ENCODE peak calls at places on chromosome 19, in four cellular contexts. L, N, W and H are unnamed samples.

GRCh38 chr19:34904846-34905527 is 21.7 kb upstream of the ZNF30 start:
- DNase-seq in L (no peak), N (no peak), W (no peak), H (no peak)

GRCh38 chr19:17565611-17566010 is 10.2 kb downstream of the COLGALT1 start:
- DNase-seq in W (no peak), N (no peak), L (no peak), H (no peak)

GRCh38 chr19:16892438-16892837 is 3.6 kb downstream of the F2RL3 start:
- DNase-seq in N (no peak), L (no peak), W (no peak), H (no peak)

GRCh38 chr19:55437410-55437809 is 5.7 kb downstream of the SHISA7 start:
- DNase-seq in N (no peak), W (no peak), L (peak), H (peak)

GRCh38 chr19:4503224-4504170 is 14.8 kb downstream of the PLIN4 start:
- DNase-seq in N (no peak), W (no peak), L (no peak), H (no peak)

GRCh38 chr19:5673752-5674151 is 6.6 kb downstream of the MICOS13 start:
- DNase-seq in N (no peak), L (no peak), W (no peak), H (no peak)

GRCh38 chr19:17716309-17716929 is 2.9 kb upstream of the MAP1S start:
- DNase-seq in W (no peak), L (no peak), N (no peak), H (no peak)

GRCh38 chr19:55075366-55075998 is at the start of gene EPS8L1:
- DNase-seq in L (peak), N (no peak), W (no peak), H (peak)

GRCh38 chr19:5624154-5624663 is 1.3 kb downstream of the SAFB start:
- DNase-seq in N (no peak), W (no peak), L (peak), H (peak)

GRCh38 chr19:13256918-13257317 is 106.7 kb downstream of the IER2 start:
- DNase-seq in L (no peak), N (no peak), W (no peak), H (no peak)

GRCh38 chr19:18332917-18333530 is 7.4 kb upstream of the PGPEP1 start:
- DNase-seq in N (no peak), W (no peak), L (no peak), H (no peak)

GRCh38 chr19:54905411-54905810 is 537 bp upstream of the NCR1 start:
- DNase-seq in W (no peak), N (no peak), L (no peak), H (no peak)

GRCh38 chr19:49687566-49688316 is 1.7 kb upstream of the ADM5 start:
- DNase-seq in W (no peak), N (no peak), L (no peak), H (no peak)

GRCh38 chr19:15463865-15464371 is 426 bp downstream of the RASAL3 start:
- DNase-seq in N (no peak), L (no peak), W (no peak), H (no peak)

GRCh38 chr19:44803442-44804428 is 5.2 kb upstream of the BCAM start:
- DNase-seq in N (no peak), W (no peak), L (no peak), H (no peak)

GRCh38 chr19:49798574-49798973 is 14.5 kb downstream of the FUZ start:
- DNase-seq in W (peak), L (no peak), N (no peak), H (no peak)

GRCh38 chr19:29233591-29233990 is 20.6 kb upstream of the UQCRFS1 start:
- DNase-seq in N (no peak), L (no peak), W (no peak), H (no peak)

GRCh38 chr19:42422576-42423461 is 4.4 kb downstream of the LIPE start:
- DNase-seq in N (no peak), L (no peak), W (peak), H (peak)

GRCh38 chr19:29841559-29842367 is 30.0 kb downstream of the CCNE1 start:
- DNase-seq in N (no peak), L (no peak), W (no peak), H (no peak)

GRCh38 chr19:13764101-13764807 is at the start of gene MRI1:
- DNase-seq in W (peak), N (peak), L (peak), H (no peak)

GRCh38 chr19:24069907-24070657 is 16.9 kb upstream of the ZNF254 start:
- DNase-seq in N (no peak), L (no peak), W (no peak), H (no peak)

GRCh38 chr19:43532571-43532961 is 422 bp upstream of the ZNF575 start:
- DNase-seq in N (no peak), L (no peak), W (peak), H (peak)

GRCh38 chr19:28502879-28503734 is 709.8 kb downstream of the UQCRFS1 start:
- DNase-seq in W (no peak), L (no peak), N (no peak), H (no peak)

GRCh38 chr19:33557720-33558119 is 36.1 kb upstream of the PEPD start:
- DNase-seq in W (no peak), N (no peak), L (no peak), H (no peak)

GRCh38 chr19:4744451-4745170 is 21.0 kb upstream of the DPP9 start:
- DNase-seq in N (no peak), W (no peak), L (no peak), H (no peak)

GRCh38 chr19:38134538-38135149 is 89.4 kb downstream of the DPF1 start:
- DNase-seq in N (no peak), L (no peak), W (no peak), H (no peak)
- TF ChIP-seq CTCF in N (no peak), L (no peak), W (peak), H (peak)

DNA sequence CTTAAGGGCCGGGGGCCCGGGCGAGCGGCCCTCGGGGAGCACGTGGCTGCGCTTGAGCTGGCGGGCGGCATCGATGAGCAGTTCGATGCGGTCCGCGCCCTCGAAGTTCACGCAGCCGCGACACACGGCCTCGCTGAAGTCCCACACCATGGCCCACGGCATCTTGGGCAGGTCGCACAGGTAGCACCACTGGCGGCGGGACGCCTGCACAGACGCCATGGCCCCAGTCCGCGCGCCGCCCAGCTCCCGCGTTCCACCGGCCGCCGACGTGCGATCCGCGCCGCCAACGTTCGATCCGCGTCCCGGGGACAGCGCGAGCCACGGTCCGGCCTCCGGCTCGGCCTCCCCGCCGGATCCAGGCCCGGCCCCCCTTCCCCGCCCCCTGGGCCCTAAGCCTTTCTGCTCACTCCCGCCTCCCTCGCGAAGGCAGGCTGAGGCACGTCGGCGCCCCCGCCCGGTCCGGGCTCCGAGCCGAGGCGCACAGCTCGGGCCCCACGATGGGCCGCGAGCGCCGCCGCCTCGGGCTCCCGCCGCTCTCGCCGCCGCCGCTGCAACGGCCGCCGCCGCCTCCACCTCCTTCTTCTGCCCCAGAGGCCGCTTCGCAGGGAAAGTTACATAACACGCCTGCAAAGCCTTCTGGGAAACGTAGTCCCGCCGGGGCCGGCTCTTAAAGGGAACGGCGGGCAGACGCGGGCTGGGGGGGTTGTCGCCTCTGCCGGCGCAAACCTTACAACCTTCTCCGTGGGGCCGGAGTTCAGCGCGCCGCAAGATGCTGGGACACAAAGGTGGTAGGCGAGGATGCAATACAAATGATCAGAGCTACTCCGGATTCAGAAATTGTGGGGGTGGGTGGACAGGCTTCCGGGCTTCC is at the start of gene IRF2BP1:
- DNase-seq in N (peak), L (peak), W (peak), H (peak)
- TF ChIP-seq CTCF in N (no peak), L (peak), W (no peak), H (no peak)

DNA sequence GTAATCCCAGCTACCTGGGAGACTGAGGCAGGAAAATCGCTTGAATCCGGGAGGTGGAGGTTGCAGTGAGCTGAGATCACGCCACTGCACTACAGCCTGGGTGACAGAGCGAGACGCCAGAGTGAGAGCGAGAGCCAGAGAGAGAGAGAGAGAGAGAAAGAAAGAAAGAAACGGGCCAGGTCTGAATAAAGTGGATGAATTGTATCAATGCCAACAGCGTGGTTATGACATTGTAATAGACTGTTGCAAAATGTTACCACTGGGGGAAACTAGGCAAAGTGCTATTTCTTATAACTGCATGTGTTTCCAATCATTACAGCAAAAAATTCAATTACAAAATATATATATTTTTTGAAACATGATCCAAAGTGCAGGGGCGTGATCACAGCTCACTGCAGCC is 11.8 kb upstream of the BTBD2 start:
- DNase-seq in W (peak), N (no peak), L (no peak), H (no peak)
- TF ChIP-seq CTCF in W (no peak), N (no peak), L (no peak), H (no peak)

GRCh38 chr19:38675611-38676010 is 28.2 kb downstream of the ACTN4 start:
- DNase-seq in N (no peak), L (no peak), W (no peak), H (no peak)
- TF ChIP-seq CTCF in N (no peak), L (no peak), W (no peak), H (no peak)

DNA sequence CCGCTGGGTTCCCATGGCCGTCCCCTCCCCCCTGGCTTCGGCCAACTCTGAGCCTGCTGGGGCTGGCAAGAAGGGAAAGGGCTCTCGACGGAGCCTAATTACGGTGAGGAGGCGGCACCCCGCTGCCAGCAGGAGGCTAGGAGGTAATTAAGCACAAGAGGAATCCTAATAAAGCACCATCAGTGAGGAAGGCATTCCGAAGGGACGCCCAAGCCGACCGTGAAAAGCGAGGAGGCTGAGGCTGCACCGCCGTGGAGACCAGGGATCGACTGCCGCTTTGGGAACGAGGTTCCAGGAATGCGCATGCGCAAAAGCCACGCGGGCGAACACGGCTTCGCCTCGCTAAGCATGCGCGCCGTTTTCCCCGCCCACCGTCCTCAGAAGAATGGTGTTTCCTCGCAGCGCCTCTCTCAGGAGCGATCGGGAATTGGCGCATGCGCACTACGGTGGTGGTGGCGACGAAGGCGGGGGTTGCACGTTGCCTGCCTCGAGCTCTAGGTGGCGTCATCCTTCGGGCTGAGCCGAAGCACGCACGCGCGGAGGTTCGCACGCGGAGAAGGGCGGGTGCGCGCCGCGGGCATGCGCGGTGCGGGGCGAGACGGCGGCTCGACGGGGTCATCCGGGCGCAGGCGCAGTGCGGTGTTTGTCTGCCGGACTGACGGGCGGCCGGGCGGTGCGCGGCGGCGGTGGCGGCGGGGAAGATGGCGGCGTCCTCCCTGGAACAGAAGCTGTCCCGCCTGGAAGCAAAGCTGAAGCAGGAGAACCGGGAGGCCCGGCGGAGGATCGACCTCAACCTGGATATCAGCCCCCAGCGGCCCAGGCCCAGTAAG is at the start of gene MAP2K7:
- DNase-seq in N (peak), L (peak), W (peak), H (peak)
- TF ChIP-seq CTCF in N (no peak), L (peak), W (peak), H (no peak)

GRCh38 chr19:9792191-9793050 is 23.9 kb upstream of the ZNF846 start:
- DNase-seq in W (peak), L (peak), N (peak), H (peak)
- TF ChIP-seq CTCF in W (no peak), L (no peak), N (no peak), H (no peak)

GRCh38 chr19:52665047-52665446 is 26.9 kb upstream of the ZNF83 start:
- DNase-seq in L (no peak), N (no peak), W (no peak), H (no peak)

GRCh38 chr19:52667972-52668371 is 29.8 kb upstream of the ZNF83 start:
- DNase-seq in L (no peak), N (no peak), W (no peak), H (no peak)

GRCh38 chr19:52662631-52663030 is 24.5 kb upstream of the ZNF83 start:
- DNase-seq in N (no peak), L (no peak), W (no peak), H (no peak)

GRCh38 chr19:52664461-52664860 is 26.3 kb upstream of the ZNF83 start:
- DNase-seq in W (no peak), N (no peak), L (no peak), H (no peak)

GRCh38 chr19:52665529-52665928 is 27.4 kb upstream of the ZNF83 start:
- DNase-seq in L (no peak), W (no peak), N (no peak), H (no peak)
- TF ChIP-seq CTCF in L (no peak), W (no peak), N (no peak), H (no peak)

DNA sequence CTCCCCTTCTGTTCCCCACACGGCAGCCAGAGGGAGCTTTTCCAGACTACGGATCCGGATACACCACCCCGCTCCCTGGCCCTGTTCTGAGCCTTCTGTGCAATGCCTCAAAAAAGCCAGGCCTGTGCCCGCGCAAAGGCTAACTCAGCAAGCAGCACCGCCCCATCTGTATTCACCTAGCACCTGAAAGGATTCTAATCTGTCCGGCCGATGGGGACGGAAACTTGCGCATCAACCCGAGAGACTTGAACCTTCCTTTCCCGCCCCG is 589 bp downstream of the ZBTB45 start:
- DNase-seq in N (peak), L (peak), W (peak), H (peak)
- TF ChIP-seq CTCF in N (no peak), L (peak), W (peak), H (no peak)